ENCODE peak calls at places on chromosomes 13 and 19, in seven cellular contexts. F, N, U, M, L, G and J are unnamed samples.

GRCh38 chr19:54448037-54448773 is 794 bp upstream of the LENG8 start:
- DNase-seq in F (peak; percentile 74), N (peak; percentile 54), U (peak; percentile 75), M (peak; percentile 75), L (peak; percentile 51), G (no peak), J (no peak)

GRCh38 chr13:66210677-66211076 is 1019.5 kb downstream of the PCDH9 start:
- DNase-seq in F (peak; percentile 88), N (no peak), U (no peak), M (no peak), L (no peak), G (no peak), J (no peak)

GRCh38 chr13:34107814-34108213 is 289.9 kb downstream of the RFC3 start:
- DNase-seq in F (peak; percentile 11), N (no peak), U (no peak), M (no peak), L (no peak), G (no peak), J (no peak)

GRCh38 chr19:5895890-5896289 is 7.7 kb downstream of the NDUFA11 start:
- DNase-seq in F (no peak), N (no peak), U (no peak), M (no peak), L (no peak), G (no peak), J (no peak)

GRCh38 chr19:35474104-35474503 is 16.2 kb downstream of the KRTDAP start:
- DNase-seq in F (no peak), N (no peak), U (no peak), M (no peak), L (no peak), G (no peak), J (no peak)

GRCh38 chr13:75294110-75294509 is 187.9 kb downstream of the TBC1D4 start:
- DNase-seq in F (no peak), N (no peak), U (no peak), M (no peak), L (no peak), G (no peak), J (no peak)

GRCh38 chr19:4380254-4380727 is 20.1 kb downstream of the SH3GL1 start:
- DNase-seq in F (no peak), N (peak; percentile 70), U (peak; percentile 85), M (no peak), L (no peak), G (no peak), J (no peak)

GRCh38 chr13:75694742-75695141 is 58.6 kb downstream of the LMO7 start:
- DNase-seq in F (no peak), N (no peak), U (no peak), M (no peak), L (no peak), G (no peak), J (no peak)

GRCh38 chr19:32322541-32322940 is 22.9 kb upstream of the ZNF507 start:
- DNase-seq in F (no peak), N (no peak), U (peak; percentile 83), M (no peak), L (no peak), G (no peak), J (peak; percentile 58)

GRCh38 chr19:11767633-11768133 is 883 bp downstream of the ZNF441 start:
- DNase-seq in F (peak; percentile 40), N (peak; percentile 25), U (peak; percentile 81), M (peak; percentile 43), L (peak; percentile 48), G (no peak), J (no peak)

GRCh38 chr13:29081036-29081435 is 260.9 kb downstream of the MTUS2 start:
- DNase-seq in F (peak; percentile 2), N (no peak), U (no peak), M (no peak), L (no peak), G (no peak), J (no peak)

GRCh38 chr13:54928071-54928470 is 1899.5 kb downstream of the OLFM4 start:
- DNase-seq in F (no peak), N (no peak), U (no peak), M (no peak), L (no peak), G (no peak), J (no peak)

GRCh38 chr13:59487883-59488282 is 675.8 kb downstream of the DIAPH3 start:
- DNase-seq in F (no peak), N (no peak), U (no peak), M (no peak), L (no peak), G (no peak), J (no peak)

GRCh38 chr19:5587661-5588060 is 19.9 kb upstream of the TINCR start:
- DNase-seq in F (no peak), N (no peak), U (no peak), M (no peak), L (no peak), G (no peak), J (no peak)

GRCh38 chr13:112349681-112350080 is 26.5 kb upstream of the SPACA7 start:
- DNase-seq in F (no peak), N (no peak), U (no peak), M (no peak), L (no peak), G (no peak), J (no peak)

GRCh38 chr19:35274323-35274722 is 5.6 kb downstream of the USF2 start:
- DNase-seq in F (no peak), N (no peak), U (no peak), M (no peak), L (no peak), G (no peak), J (no peak)

GRCh38 chr19:36041831-36042230 is 9.2 kb upstream of the CLIP3 start:
- DNase-seq in F (peak; percentile 96), N (no peak), U (no peak), M (peak; percentile 19), L (no peak), G (no peak), J (no peak)

GRCh38 chr13:98874029-98874397 is 103.9 kb downstream of the DOCK9 start:
- DNase-seq in F (no peak), N (no peak), U (no peak), M (no peak), L (no peak), G (no peak), J (no peak)

GRCh38 chr19:4375164-4375619 is 25.2 kb downstream of the SH3GL1 start:
- DNase-seq in F (no peak), N (no peak), U (peak; percentile 85), M (no peak), L (peak; percentile 71), G (peak; percentile 53), J (no peak)

GRCh38 chr19:16330368-16330801 is 5.8 kb downstream of the KLF2 start:
- DNase-seq in F (peak; percentile 81), N (peak; percentile 79), U (peak; percentile 93), M (no peak), L (peak; percentile 74), G (no peak), J (no peak)

GRCh38 chr13:109402976-109403375 is 383.4 kb downstream of the IRS2 start:
- DNase-seq in F (no peak), N (no peak), U (no peak), M (no peak), L (no peak), G (no peak), J (no peak)

GRCh38 chr19:2782357-2782935 is 627 bp downstream of the SGTA start:
- DNase-seq in F (peak; percentile 5), N (no peak), U (no peak), M (no peak), L (no peak), G (no peak), J (no peak)

GRCh38 chr13:45799451-45799850 is 52.1 kb downstream of the SIAH3 start:
- DNase-seq in F (peak; percentile 12), N (no peak), U (no peak), M (peak; percentile 51), L (no peak), G (no peak), J (peak; percentile 18)
- TF ChIP-seq CTCF in F (no peak), N (no peak), U (no peak), M (no peak), L (no peak), G (no peak), J (no peak)

DNA sequence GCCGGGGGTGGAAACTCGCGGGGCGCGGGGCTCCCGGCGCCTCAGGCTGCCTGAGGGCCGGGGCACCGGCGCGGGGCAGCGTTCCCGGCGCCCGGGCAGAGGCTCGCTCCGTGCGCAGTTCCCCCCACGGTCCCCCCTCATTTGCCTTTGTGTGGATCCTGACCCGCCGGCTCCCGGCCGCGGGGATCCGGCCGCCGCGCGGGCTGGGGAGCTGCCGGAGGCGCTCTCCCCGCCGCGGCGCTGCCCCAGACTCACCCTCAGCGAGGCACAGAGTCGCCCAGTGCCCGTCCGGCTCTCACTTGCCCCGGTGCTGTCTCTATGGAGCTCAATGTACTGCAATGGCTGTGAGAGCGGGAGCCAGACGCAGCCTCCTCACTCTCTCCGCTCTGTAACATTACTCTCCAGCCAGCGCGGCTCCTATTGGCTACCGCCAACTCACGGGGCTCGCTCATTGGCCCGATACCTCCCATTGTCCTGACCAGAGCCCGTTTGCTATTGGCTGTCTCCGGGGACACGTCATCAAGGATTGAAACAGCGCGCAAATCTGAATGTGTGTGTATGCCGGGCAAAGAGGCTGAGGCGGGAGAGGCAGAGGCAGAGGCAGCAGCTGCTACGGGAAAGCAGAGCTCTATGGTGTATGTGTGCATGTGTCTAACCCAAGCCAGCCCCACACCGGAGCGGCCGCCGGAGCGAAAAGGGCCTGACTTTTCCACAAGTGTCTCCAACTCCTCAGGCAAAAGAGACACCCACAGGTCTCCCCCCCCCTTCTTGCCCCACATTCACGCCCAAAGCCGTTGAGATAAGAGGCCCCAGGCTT is at the start of gene HMGB1:
- DNase-seq in F (peak; percentile 99), N (peak; percentile 98), U (peak; percentile 99), M (peak; percentile 99), L (peak; percentile 99), G (peak; percentile 97), J (peak; percentile 95)
- TF ChIP-seq CTCF in F (no peak), N (no peak), U (no peak), M (no peak), L (no peak), G (no peak), J (no peak)

DNA sequence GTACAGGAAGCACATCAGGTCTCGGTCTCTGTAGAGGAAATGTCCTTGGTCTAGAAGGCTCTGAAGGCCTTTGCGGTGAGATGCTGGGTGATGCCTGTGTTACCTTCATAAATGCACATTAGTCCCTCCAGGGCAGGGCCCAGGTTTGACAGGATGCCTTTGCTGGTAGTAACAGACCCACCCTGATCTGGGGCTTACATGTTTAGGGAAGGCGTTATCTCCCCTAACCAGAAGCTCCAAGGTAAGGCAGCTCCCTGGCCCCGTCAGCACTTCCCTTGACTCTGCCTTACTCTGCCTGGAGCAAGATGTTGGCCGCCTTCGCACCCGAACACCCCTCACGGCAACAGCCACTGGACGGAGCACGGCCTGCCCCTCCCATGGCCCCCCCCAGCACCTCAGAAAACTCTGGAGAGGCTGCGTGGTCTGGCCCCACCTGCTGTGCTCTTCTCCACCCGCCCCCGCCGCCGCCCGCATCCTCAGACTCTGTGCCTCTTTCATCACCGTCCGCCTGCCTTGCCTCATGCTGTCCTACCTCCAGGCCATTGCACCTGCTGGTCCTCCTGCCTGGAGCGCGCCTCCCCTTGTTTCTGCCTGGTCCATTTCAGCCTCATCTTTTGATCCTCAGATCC is 9.1 kb downstream of the AP2A1 start:
- DNase-seq in F (no peak), N (no peak), U (no peak), M (no peak), L (no peak), G (no peak), J (no peak)
- TF ChIP-seq CTCF in F (no peak), N (no peak), U (no peak), M (no peak), L (no peak), G (no peak), J (no peak)

DNA sequence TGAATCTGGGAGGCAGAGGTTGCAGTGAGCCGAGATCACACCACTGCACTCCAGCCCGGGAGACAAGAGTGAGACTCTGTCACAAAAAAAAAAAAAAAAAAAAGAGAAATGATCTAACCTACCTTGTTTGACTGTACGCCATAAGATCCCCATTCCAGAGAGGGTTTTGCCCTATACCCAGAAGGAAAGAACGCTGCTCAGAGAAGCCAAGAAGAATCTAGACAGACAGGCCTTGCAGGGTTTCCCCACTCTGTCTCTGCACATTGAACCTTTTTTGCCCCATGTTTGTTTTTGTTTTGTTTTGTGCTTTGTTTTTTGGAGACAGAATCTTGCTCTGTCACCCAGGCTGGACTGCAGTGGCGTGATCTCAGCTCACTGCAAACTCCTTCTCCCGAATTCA is 7.4 kb upstream of the MAP1S start:
- DNase-seq in F (no peak), N (no peak), U (no peak), M (no peak), L (no peak), G (no peak), J (no peak)
- TF ChIP-seq CTCF in F (no peak), N (no peak), U (no peak), M (no peak), L (no peak), G (no peak), J (no peak)